ENCODE peak calls at places on chromosome 21, in five cellular contexts. X is AG04450, P is endodermal cell, N is bronchial epithelial cell, G is GM10248. Q is an unnamed sample.

GRCh38 chr21:42125571-42126544 is 54.7 kb downstream of the UMODL1 start:
- DNase-seq in X (peak), P (peak), N (peak), G (no peak), Q (no peak)

GRCh38 chr21:44695641-44696040 is 1.3 kb upstream of the KRTAP10-12 start:
- DNase-seq in X (no peak), P (no peak), N (no peak), G (no peak), Q (peak)

GRCh38 chr21:43279578-43279894 is 110.7 kb downstream of the CRYAA start:
- DNase-seq in X (no peak), P (no peak), N (no peak), G (no peak), Q (no peak)

GRCh38 chr21:45371649-45372048 is 33.3 kb upstream of the COL18A1 start:
- DNase-seq in X (no peak), P (no peak), N (no peak), G (no peak), Q (no peak)

GRCh38 chr21:45383111-45383614 is 21.8 kb upstream of the COL18A1 start:
- DNase-seq in X (no peak), P (peak), N (no peak), G (no peak), Q (no peak)

GRCh38 chr21:42156690-42157605 is 62.0 kb upstream of the ABCG1 start:
- DNase-seq in X (no peak), P (peak), N (no peak), G (peak), Q (peak)

GRCh38 chr21:41695513-41695912 is 71.3 kb downstream of the RIPK4 start:
- DNase-seq in X (no peak), P (no peak), N (no peak), G (no peak), Q (no peak)

GRCh38 chr21:14243461-14243860 is 27.5 kb downstream of the RBM11 start:
- DNase-seq in X (no peak), P (no peak), N (no peak), G (no peak), Q (no peak)

GRCh38 chr21:45281411-45282282 is 6.0 kb downstream of the POFUT2 start:
- DNase-seq in X (no peak), P (peak), N (no peak), G (no peak), Q (no peak)

GRCh38 chr21:42162831-42163510 is 56.0 kb upstream of the ABCG1 start:
- DNase-seq in X (no peak), P (peak), N (no peak), G (no peak), Q (no peak)

GRCh38 chr21:41615613-41616012 is 107.7 kb upstream of the TMPRSS2 start:
- DNase-seq in X (peak), P (no peak), N (peak), G (no peak), Q (no peak)

GRCh38 chr21:29155118-29155932 is 24.9 kb downstream of the MAP3K7CL start:
- DNase-seq in X (no peak), P (peak), N (peak), G (no peak), Q (no peak)

GRCh38 chr21:31103571-31104265 is 65.4 kb upstream of the KRTAP19-8 start:
- DNase-seq in X (no peak), P (no peak), N (no peak), G (no peak), Q (no peak)
- TF ChIP-seq CTCF in X (no peak), P (no peak), N (no peak), G (no peak), Q (no peak)

DNA sequence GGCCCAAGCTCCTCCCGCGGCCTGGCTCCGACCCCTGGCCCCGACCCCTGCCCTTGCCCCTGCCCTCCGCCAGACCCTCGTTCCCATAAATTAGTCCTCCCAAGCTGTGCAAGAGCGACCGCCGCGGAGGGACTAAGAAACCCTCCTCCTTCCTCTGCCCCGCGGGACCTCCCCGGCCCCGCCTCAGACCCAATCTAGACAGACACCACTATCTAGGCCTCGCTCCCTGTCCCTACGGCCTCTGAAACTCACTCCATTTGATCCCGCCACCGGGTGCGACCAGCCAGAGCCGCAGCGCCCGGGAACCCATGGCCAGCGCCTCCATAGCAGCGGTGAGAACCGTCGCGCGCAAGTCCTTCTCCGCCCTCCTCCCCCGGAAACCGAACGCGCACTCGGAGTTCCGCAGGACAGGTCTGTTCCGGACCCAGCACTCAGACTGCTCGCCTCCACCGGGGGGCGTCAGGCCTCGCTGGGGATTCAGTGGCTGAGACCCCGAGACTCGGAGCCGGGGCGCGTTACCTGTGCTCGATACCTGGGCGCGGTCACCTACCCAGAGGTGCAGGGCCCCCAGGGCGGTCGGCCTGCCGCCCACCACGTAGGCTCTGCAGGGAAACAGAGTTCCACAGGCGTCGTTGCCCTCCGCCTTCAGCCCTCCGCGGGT is at the start of gene MRPL39:
- DNase-seq in X (peak), P (peak), N (peak), G (peak), Q (peak)
- TF ChIP-seq CTCF in X (peak), P (peak), N (peak), G (peak), Q (peak)

DNA sequence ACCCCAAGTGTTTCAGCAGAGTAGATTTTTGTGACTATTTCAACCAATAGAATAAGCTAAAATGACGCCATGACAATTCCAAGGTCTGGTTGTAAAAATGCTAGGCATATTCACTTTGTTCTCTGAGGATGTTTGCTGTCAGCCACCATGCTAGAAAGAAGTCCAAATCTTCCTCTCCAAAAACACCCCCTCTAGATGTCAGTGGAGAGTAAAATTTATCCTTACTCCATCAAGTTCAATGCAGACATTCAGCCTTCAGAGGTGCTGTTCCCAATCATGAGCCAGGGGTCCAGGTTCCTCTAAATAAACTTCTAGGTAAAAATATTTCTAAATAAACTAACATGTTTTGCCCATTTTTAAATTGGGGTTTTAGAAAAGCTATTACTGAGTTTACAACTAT is 395.4 kb upstream of the ADAMTS5 start:
- DNase-seq in X (no peak), P (no peak), N (peak), G (no peak), Q (no peak)
- TF ChIP-seq CTCF in X (peak), P (peak), N (peak), G (no peak), Q (no peak)

GRCh38 chr21:31343030-31343510 is 991 bp downstream of the TIAM1 start:
- DNase-seq in X (no peak), P (no peak), N (no peak), G (no peak), Q (no peak)

GRCh38 chr21:31342328-31342727 is 1.7 kb downstream of the TIAM1 start:
- DNase-seq in X (no peak), P (no peak), N (peak), G (no peak), Q (no peak)

GRCh38 chr21:31346256-31346821 is 2.3 kb upstream of the TIAM1 start:
- DNase-seq in X (no peak), P (no peak), N (no peak), G (no peak), Q (no peak)

GRCh38 chr21:31340942-31341487 is 3.0 kb downstream of the TIAM1 start:
- DNase-seq in X (no peak), P (no peak), N (no peak), G (no peak), Q (no peak)

GRCh38 chr21:31343680-31344480 is at the start of gene TIAM1:
- DNase-seq in X (no peak), P (peak), N (peak), G (no peak), Q (no peak)
- TF ChIP-seq CTCF in X (no peak), P (no peak), N (no peak), G (no peak), Q (no peak)

GRCh38 chr21:36109868-36110267 is 25.0 kb upstream of the CBR3 start:
- DNase-seq in X (no peak), P (no peak), N (no peak), G (no peak), Q (no peak)

GRCh38 chr21:36100971-36101641 is 31.3 kb downstream of the CBR1 start:
- DNase-seq in X (no peak), P (no peak), N (no peak), G (no peak), Q (no peak)

GRCh38 chr21:36105327-36105842 is 29.5 kb upstream of the CBR3 start:
- DNase-seq in X (no peak), P (no peak), N (no peak), G (no peak), Q (no peak)

GRCh38 chr21:36103434-36103833 is 31.4 kb upstream of the CBR3 start:
- DNase-seq in X (no peak), P (no peak), N (no peak), G (no peak), Q (no peak)

GRCh38 chr21:36104306-36105300 is 30.3 kb upstream of the CBR3 start:
- DNase-seq in X (no peak), P (peak), N (peak), G (no peak), Q (no peak)
- TF ChIP-seq CTCF in X (peak), P (peak), N (no peak), G (peak), Q (no peak)

GRCh38 chr21:26966978-26967913 is at the start of gene ADAMTS5:
- DNase-seq in X (no peak), P (peak), N (peak), G (peak), Q (peak)

GRCh38 chr21:26964379-26964778 is 2.5 kb downstream of the ADAMTS5 start:
- DNase-seq in X (no peak), P (peak), N (no peak), G (no peak), Q (no peak)

GRCh38 chr21:26965091-26965566 is 1.8 kb downstream of the ADAMTS5 start:
- DNase-seq in X (no peak), P (no peak), N (no peak), G (peak), Q (no peak)

GRCh38 chr21:26966360-26966977 is 419 bp downstream of the ADAMTS5 start:
- DNase-seq in X (no peak), P (no peak), N (no peak), G (peak), Q (no peak)

DNA sequence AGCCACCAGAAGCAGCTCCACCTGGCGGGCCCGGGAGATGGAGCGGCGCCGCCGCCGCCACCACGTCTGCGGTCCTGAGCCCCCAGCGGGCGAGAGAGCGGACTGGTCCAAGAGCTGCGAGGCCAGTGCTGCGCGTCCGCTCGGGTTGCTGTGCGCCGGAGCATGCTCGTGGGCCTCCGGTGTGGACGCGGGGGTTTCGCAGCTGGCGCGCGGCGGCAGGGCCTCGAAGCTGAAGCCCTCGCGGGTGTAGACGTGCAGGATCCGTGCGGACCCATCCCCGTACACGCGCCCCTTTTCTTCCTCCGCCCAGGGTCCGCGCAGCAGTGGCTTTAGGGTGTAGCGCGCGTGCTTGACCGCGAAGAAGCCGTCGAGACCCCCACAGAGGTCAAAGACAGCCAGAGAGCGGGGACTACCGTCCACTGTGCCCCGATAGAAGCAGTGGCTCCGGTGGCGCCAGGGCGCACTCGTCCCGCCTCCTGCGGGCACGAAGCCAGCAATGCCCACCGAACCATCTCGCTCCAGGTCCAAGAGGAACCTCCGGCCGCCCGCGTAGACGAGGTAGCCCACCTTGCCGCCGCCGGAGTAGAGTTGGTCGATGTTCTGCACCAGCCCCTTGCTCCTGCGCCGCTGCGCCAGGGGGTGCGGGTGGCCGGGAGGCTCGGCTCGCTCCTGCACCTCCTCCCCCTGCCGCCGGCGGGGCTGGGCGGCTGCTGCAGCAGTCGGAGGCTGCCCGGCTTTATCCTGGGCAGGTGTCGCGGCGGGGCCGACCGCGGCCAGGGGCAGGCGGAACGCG is 1.1 kb downstream of the ADAMTS5 start:
- DNase-seq in X (no peak), P (peak), N (no peak), G (peak), Q (peak)
- TF ChIP-seq CTCF in X (peak), P (peak), N (peak), G (no peak), Q (peak)

DNA sequence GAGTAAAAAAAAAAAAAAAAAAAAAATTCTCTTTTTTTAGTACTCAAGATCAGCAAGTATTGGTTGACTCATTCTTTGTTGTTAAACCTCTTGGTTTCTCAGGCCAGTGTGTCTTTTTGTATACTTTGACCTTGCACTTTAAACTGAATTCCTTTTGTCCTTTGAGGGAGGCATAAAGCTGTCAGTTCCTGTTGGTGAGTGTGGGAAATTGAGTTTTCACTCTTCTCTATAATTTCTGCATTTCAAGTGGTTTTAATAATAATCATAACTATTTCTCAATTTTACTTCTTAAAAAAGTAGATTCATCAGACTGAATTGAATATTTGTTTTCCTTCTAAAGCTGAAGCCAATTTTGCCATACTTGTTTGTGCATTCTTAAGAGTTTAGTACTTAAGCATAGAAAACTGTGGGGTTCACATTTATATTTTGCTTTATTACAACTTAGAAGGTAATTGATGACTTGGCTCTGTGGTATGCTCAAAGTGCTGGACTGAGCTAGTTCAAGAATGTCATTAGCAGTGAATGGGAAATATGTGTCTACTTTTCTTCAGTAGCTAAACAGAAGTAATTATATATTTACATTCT is 43.4 kb downstream of the ITSN1 start:
- DNase-seq in X (peak), P (no peak), N (peak), G (no peak), Q (no peak)
- TF ChIP-seq CTCF in X (no peak), P (no peak), N (no peak), G (no peak), Q (no peak)

Q was measured in mesothelial cell of epicardium.